ENCODE peak calls at places on chromosomes 4 and X, in five cellular contexts. D is cardiac muscle cell; E is CD8-positive, alpha-beta T cell; J is LNCaP clone FGC; A is OCI-LY7. Z is an unnamed sample.

GRCh38 chr4:43766648-43767047 is 682.0 kb downstream of the KCTD8 start:
- DNase-seq in J (no peak), D (no peak), E (no peak), A (no peak), Z (no peak)

GRCh38 chrX:150568320-150569154 is at the start of gene MTM1:
- DNase-seq in A (peak), J (peak), D (peak), E (peak), Z (peak)

GRCh38 chr4:175953960-175954521 is 111.6 kb upstream of the WDR17 start:
- DNase-seq in E (no peak), J (no peak), D (no peak), A (peak), Z (no peak)

GRCh38 chrX:119990995-119991787 is 47.6 kb upstream of the NKAP start:
- DNase-seq in J (no peak), A (no peak), D (no peak), E (no peak), Z (no peak)

GRCh38 chrX:54479471-54480122 is 16.4 kb downstream of the FGD1 start:
- DNase-seq in E (no peak), D (peak), J (no peak), A (peak), Z (no peak)

GRCh38 chr4:27189683-27190082 is 329.0 kb downstream of the STIM2 start:
- DNase-seq in A (no peak), J (no peak), D (no peak), E (no peak), Z (no peak)

GRCh38 chrX:115898382-115899001 is 272.1 kb upstream of the AGTR2 start:
- DNase-seq in J (peak), A (peak), D (no peak), E (peak), Z (peak)

GRCh38 chr4:112378858-112379257 is 81.7 kb downstream of the ALPK1 start:
- DNase-seq in E (no peak), D (no peak), J (no peak), A (no peak), Z (no peak)

GRCh38 chr4:55184600-55185523 is 59.5 kb upstream of the KDR start:
- DNase-seq in E (peak), A (peak), J (peak), D (peak), Z (peak)

GRCh38 chr4:8318509-8318908 is 49.0 kb downstream of the HTRA3 start:
- DNase-seq in A (no peak), E (peak), J (no peak), D (no peak), Z (no peak)

GRCh38 chr4:100816646-100817045 is 298.8 kb upstream of the EMCN start:
- DNase-seq in A (no peak), J (no peak), E (no peak), D (no peak), Z (no peak)

GRCh38 chrX:115259238-115259875 is 25.5 kb upstream of the LRCH2 start:
- DNase-seq in A (no peak), D (peak), E (no peak), J (no peak), Z (no peak)

GRCh38 chrX:105975382-105975781 is 63.1 kb downstream of the SERPINA7 start:
- DNase-seq in J (peak), A (no peak), D (peak), E (no peak), Z (no peak)

GRCh38 chr4:24781999-24782745 is 13.2 kb upstream of the SOD3 start:
- DNase-seq in A (no peak), D (no peak), J (peak), E (no peak), Z (no peak)

GRCh38 chr4:19486400-19486799 is 765.3 kb upstream of the SLIT2 start:
- DNase-seq in A (peak), E (no peak), D (no peak), J (no peak), Z (no peak)

GRCh38 chr4:128601992-128602695 is 207.4 kb upstream of the JADE1 start:
- DNase-seq in A (no peak), D (peak), J (no peak), E (no peak), Z (no peak)

GRCh38 chr4:14853186-14853946 is 148.9 kb upstream of the CPEB2 start:
- DNase-seq in E (no peak), A (no peak), J (no peak), D (peak), Z (no peak)

GRCh38 chr4:8726344-8726851 is 133.8 kb downstream of the CPZ start:
- DNase-seq in J (no peak), A (no peak), D (no peak), E (peak), Z (no peak)

GRCh38 chr4:120062663-120063195 is 3.9 kb downstream of the MAD2L1 start:
- DNase-seq in E (no peak), J (no peak), A (no peak), D (peak), Z (no peak)
- H3K4me3 ChIP-seq in E (no peak), J (no peak), A (peak), D (no peak), Z (no peak)

GRCh38 chrX:10106801-10107200 is 50.0 kb upstream of the CLCN4 start:
- DNase-seq in E (peak), D (no peak), A (peak), J (no peak), Z (peak)
- H3K4me3 ChIP-seq in E (no peak), D (no peak), A (peak), J (no peak), Z (no peak)

GRCh38 chrX:46770817-46771163 is 11.9 kb upstream of the SLC9A7 start:
- DNase-seq in A (no peak), E (no peak), J (no peak), D (peak), Z (no peak)
- H3K4me3 ChIP-seq in A (no peak), E (no peak), J (no peak), D (no peak), Z (no peak)

GRCh38 chr4:142377345-142378091 is 468.6 kb downstream of the INPP4B start:
- DNase-seq in A (no peak), D (no peak), J (no peak), E (no peak), Z (no peak)

GRCh38 chr4:142380052-142380598 is 466.0 kb downstream of the INPP4B start:
- DNase-seq in D (no peak), E (no peak), J (no peak), A (no peak), Z (no peak)

GRCh38 chr4:142378179-142378578 is 467.9 kb downstream of the INPP4B start:
- DNase-seq in D (no peak), A (no peak), J (no peak), E (no peak), Z (no peak)

GRCh38 chr4:142376204-142376603 is 469.9 kb downstream of the INPP4B start:
- DNase-seq in E (no peak), A (no peak), D (no peak), J (no peak), Z (no peak)

DNA sequence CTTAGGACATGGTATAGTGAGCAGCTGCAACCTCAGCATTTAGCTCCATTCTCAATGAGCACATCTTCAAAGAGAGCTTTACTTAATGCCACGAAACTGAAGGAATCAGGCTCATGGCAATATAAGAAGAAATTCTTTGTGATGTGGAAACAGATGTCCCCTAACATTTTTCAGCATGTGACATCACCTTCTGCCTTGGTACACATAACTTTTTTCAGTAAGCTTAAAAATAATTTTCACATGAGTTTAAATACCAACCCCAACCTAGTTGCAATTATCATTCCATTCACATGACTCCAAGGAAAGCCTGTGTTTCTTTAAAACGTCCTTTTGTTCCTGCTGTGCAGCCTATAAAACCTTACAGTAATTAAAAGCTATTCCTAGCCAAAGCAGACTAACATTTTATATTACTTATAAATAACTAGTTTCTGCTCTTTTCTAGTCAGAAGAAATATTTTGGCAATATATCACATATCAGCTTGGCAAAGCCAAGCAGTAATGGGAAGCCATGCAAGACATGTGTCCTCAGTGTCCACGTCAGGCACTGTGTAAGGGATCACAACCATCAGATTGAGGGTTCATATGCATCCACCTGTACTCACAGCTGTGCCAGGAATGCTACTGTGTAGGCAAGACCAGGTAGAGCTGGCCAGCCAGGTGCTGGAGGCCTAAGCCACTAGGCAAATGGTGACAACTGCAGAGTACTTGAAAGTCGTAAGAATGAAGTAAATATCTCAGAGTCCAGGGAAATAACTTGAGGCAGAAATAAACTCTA is 466.6 kb downstream of the INPP4B start:
- DNase-seq in J (no peak), E (no peak), A (no peak), D (peak), Z (no peak)
- H3K4me3 ChIP-seq in J (no peak), E (no peak), A (no peak), D (no peak), Z (no peak)

DNA sequence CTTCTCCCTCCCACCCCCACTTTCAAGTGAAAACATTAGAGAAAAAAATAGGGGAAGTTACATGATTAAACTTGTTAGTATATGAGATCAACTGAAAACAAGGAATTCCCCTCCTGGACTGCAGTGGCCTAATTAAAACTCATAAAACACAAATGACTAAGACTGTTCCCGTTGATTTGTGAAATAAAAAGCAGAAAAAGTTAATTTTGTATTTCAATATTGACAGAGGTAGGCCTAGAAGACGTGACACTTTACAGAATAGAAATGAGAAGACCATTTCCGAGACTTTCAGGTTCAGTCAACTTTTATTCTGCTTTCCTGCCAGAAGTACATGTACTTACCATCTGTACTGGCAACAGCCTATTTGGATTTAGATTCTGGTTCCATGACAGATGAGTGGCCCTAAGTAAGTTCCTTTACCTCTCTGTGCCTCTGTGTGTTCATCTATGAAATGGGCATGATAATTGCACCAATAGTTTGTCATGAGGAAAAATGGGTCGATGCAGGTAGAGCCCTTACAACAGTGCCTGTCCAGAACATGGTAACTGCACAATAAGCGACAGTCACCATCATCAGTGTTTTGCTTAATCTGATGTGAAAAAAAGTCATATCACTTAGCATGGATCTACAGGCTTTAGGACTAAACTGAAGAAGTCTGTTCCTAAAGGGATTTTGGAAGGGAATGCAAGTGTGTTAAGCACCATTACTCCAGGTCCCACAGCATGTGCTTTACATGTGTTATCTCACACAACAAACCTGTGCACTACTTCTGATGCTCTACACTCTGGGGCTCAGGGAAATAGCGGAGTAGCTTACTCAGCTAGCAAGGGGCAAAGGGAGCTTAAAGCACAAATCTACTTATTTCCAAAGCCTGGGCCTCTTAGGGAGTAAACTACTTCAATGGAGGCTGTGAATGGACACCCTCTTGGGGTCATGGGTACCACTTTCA is 562.3 kb upstream of the DIPK2B start:
- DNase-seq in E (no peak), J (no peak), D (no peak), A (no peak), Z (no peak)
- H3K4me3 ChIP-seq in E (no peak), J (no peak), D (no peak), A (no peak), Z (no peak)

GRCh38 chr4:165426331-165426730 is 47.5 kb downstream of the CPE start:
- DNase-seq in E (no peak), D (no peak), A (no peak), J (no peak), Z (no peak)
- H3K4me3 ChIP-seq in E (no peak), D (no peak), A (no peak), J (no peak), Z (no peak)

GRCh38 chr4:123506311-123506685 is 109.7 kb downstream of the SPRY1 start:
- DNase-seq in A (no peak), E (no peak), J (no peak), D (no peak), Z (no peak)
- H3K4me3 ChIP-seq in A (peak), E (peak), J (no peak), D (peak), Z (no peak)

DNA sequence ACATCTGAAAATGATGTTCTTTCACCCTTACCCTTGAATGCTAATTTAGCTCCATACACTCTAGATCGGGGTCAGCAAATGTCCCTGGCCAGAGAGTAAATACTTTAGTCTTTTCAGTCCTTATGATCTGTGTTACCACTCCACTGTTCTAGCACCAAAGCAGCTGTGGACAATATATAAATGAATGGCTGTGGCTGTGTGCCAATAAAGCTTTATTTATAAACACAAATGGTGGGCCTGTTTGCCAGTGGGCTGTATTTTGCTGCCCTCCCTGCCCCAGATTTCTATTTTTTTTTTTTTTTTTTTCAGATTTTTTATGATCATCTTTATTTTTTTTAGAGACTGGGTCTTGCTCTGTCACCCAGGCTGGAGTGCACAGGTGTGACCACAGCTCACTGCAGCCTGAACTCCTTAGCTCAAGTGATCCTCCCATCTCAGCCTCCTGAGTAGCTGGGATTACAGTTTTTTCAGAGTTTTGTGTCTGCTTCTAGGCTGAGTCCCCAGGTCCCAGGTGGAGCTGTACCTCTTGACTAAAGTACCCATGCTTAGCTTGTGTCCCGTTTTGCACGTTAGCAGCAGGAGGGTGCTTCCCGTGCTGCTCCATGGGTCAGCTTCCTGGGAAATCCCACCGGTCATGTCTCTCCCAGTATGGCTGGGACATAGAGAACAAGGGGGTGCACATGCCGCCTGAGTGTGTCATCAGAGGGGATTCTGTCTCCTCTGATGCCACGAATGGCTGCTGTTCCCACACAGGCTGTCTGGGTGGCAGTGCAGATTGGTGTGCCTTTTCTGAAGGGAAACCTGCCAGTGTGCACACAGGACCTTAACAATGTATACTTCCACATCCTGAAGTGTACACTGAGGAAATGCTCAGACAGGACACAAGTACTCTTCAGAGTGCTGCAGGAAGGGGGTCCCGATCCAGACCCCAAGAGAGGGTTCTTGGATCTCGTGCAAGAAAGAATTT is 16.0 kb upstream of the GRPEL1 start:
- DNase-seq in E (no peak), A (no peak), J (no peak), D (no peak), Z (no peak)
- H3K4me3 ChIP-seq in E (no peak), A (no peak), J (peak), D (no peak), Z (no peak)

DNA sequence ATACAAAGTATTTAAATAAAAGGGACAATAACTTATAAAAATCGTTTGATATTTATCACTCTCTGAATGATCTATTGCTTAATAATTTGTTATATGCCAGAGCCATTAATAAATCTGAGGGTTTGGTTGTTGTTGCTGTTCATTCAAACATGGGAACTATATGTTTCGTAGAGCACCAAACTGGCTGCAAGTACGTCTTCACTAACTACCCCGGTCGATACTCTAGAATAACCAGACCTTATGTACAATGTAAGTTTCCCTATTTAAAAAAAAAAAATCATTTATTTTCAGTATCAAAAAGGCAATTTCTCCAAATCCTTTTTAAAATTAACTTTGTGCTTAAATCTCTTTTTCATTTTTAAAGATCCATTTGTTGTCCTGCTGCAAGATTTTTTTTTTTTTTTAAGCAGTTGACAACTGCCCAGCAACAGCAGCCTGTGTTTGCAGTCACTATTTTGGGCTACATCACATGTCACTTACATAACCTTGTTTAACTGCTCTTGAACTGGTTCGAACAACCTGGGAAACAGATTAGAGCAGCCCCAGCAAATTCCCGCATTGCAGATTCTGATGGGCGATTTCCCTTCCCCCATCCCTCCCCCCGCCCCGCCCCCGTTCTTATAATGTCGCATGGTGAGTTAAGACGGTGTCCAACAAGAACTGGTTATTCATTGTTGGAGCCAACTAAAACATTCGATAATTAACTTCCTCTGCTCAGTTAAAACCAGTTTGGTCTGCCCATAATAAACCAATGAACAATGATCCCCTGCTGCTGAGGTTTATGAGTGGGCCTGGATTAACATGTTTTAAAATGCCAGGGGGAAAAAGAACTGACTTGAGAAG is 238.9 kb downstream of the NR3C2 start:
- DNase-seq in A (no peak), J (peak), E (no peak), D (no peak), Z (no peak)
- H3K4me3 ChIP-seq in A (no peak), J (no peak), E (no peak), D (no peak), Z (no peak)